ENCODE peak calls at places on chromosomes 11 and 22, in six cellular contexts. One of them, this sample, is unnamed.

GRCh38 chr11:82818399-82819043 is 81.7 kb downstream of the PRCP start:
- DNase-seq in bronchial epithelial cell: no peak
- DNase-seq in NCI-H1105 treated with DMSO at 0.1 percent for 48 hours: no peak
- DNase-seq in SHP77 treated with DMSO at 0.1 percent for 48 hours: no peak
- DNase-seq in H54: no peak
- DNase-seq in PC-9: no peak
- DNase-seq in this sample: no peak

GRCh38 chr11:116170526-116171120 is 602.2 kb downstream of the BUD13 start:
- DNase-seq in bronchial epithelial cell: no peak
- DNase-seq in NCI-H1105 treated with DMSO at 0.1 percent for 48 hours: no peak
- DNase-seq in SHP77 treated with DMSO at 0.1 percent for 48 hours: peak; percentile 33
- DNase-seq in H54: no peak
- DNase-seq in PC-9: no peak
- DNase-seq in this sample: no peak

GRCh38 chr22:35797411-35797810 is 79.7 kb downstream of the APOL5 start:
- DNase-seq in bronchial epithelial cell: no peak
- DNase-seq in NCI-H1105 treated with DMSO at 0.1 percent for 48 hours: no peak
- DNase-seq in SHP77 treated with DMSO at 0.1 percent for 48 hours: no peak
- DNase-seq in H54: no peak
- DNase-seq in PC-9: no peak
- DNase-seq in this sample: no peak

GRCh38 chr11:96207459-96208449 is 135.2 kb downstream of the MAML2 start:
- DNase-seq in bronchial epithelial cell: peak; percentile 68
- DNase-seq in NCI-H1105 treated with DMSO at 0.1 percent for 48 hours: no peak
- DNase-seq in SHP77 treated with DMSO at 0.1 percent for 48 hours: no peak
- DNase-seq in H54: no peak
- DNase-seq in PC-9: no peak
- DNase-seq in this sample: no peak

GRCh38 chr11:123654566-123655081 is at the start of gene SCN3B:
- DNase-seq in bronchial epithelial cell: peak; percentile 74
- DNase-seq in NCI-H1105 treated with DMSO at 0.1 percent for 48 hours: peak; percentile 96
- DNase-seq in SHP77 treated with DMSO at 0.1 percent for 48 hours: peak; percentile 66
- DNase-seq in H54: peak; percentile 30
- DNase-seq in PC-9: peak; percentile 57
- DNase-seq in this sample: no peak

GRCh38 chr11:119155733-119156492 is 7.1 kb downstream of the ABCG4 start:
- DNase-seq in bronchial epithelial cell: no peak
- DNase-seq in NCI-H1105 treated with DMSO at 0.1 percent for 48 hours: no peak
- DNase-seq in SHP77 treated with DMSO at 0.1 percent for 48 hours: peak; percentile 26
- DNase-seq in H54: no peak
- DNase-seq in PC-9: no peak
- DNase-seq in this sample: no peak

GRCh38 chr22:46142548-46143490 is 7.5 kb upstream of the PPARA start:
- DNase-seq in bronchial epithelial cell: no peak
- DNase-seq in NCI-H1105 treated with DMSO at 0.1 percent for 48 hours: no peak
- DNase-seq in SHP77 treated with DMSO at 0.1 percent for 48 hours: no peak
- DNase-seq in H54: no peak
- DNase-seq in PC-9: no peak
- DNase-seq in this sample: no peak

GRCh38 chr11:116641561-116642045 is 131.2 kb downstream of the BUD13 start:
- DNase-seq in bronchial epithelial cell: peak; percentile 25
- DNase-seq in NCI-H1105 treated with DMSO at 0.1 percent for 48 hours: peak; percentile 80
- DNase-seq in SHP77 treated with DMSO at 0.1 percent for 48 hours: no peak
- DNase-seq in H54: peak; percentile 29
- DNase-seq in PC-9: peak; percentile 29
- DNase-seq in this sample: no peak

GRCh38 chr11:46367244-46367915 is 14.1 kb upstream of the MDK start:
- DNase-seq in bronchial epithelial cell: no peak
- DNase-seq in NCI-H1105 treated with DMSO at 0.1 percent for 48 hours: peak; percentile 25
- DNase-seq in SHP77 treated with DMSO at 0.1 percent for 48 hours: no peak
- DNase-seq in H54: no peak
- DNase-seq in PC-9: peak; percentile 67
- DNase-seq in this sample: peak; percentile 43

GRCh38 chr11:66951927-66952337 is 6.3 kb downstream of the PC start:
- DNase-seq in bronchial epithelial cell: no peak
- DNase-seq in NCI-H1105 treated with DMSO at 0.1 percent for 48 hours: peak; percentile 61
- DNase-seq in SHP77 treated with DMSO at 0.1 percent for 48 hours: peak; percentile 82
- DNase-seq in H54: no peak
- DNase-seq in PC-9: no peak
- DNase-seq in this sample: no peak

GRCh38 chr11:69178819-69179482 is 23.2 kb downstream of the SMIM38 start:
- DNase-seq in bronchial epithelial cell: no peak
- DNase-seq in NCI-H1105 treated with DMSO at 0.1 percent for 48 hours: no peak
- DNase-seq in SHP77 treated with DMSO at 0.1 percent for 48 hours: peak; percentile 76
- DNase-seq in H54: no peak
- DNase-seq in PC-9: no peak
- DNase-seq in this sample: no peak

GRCh38 chr11:65560555-65561418 is 2.6 kb upstream of the LTBP3 start:
- DNase-seq in bronchial epithelial cell: peak; percentile 51
- DNase-seq in NCI-H1105 treated with DMSO at 0.1 percent for 48 hours: peak; percentile 15
- DNase-seq in SHP77 treated with DMSO at 0.1 percent for 48 hours: peak; percentile 59
- DNase-seq in H54: no peak
- DNase-seq in PC-9: peak; percentile 56
- DNase-seq in this sample: no peak

GRCh38 chr11:12482839-12483238 is 105.5 kb downstream of the PARVA start:
- DNase-seq in bronchial epithelial cell: no peak
- DNase-seq in NCI-H1105 treated with DMSO at 0.1 percent for 48 hours: no peak
- DNase-seq in SHP77 treated with DMSO at 0.1 percent for 48 hours: no peak
- DNase-seq in H54: no peak
- DNase-seq in PC-9: no peak
- DNase-seq in this sample: no peak

GRCh38 chr11:27469333-27469680 is 3.3 kb downstream of the LGR4 start:
- DNase-seq in bronchial epithelial cell: no peak
- DNase-seq in NCI-H1105 treated with DMSO at 0.1 percent for 48 hours: no peak
- DNase-seq in SHP77 treated with DMSO at 0.1 percent for 48 hours: no peak
- DNase-seq in H54: no peak
- DNase-seq in PC-9: no peak
- DNase-seq in this sample: no peak

GRCh38 chr22:22771696-22772377 is 115.8 kb upstream of the IGLL5 start:
- DNase-seq in bronchial epithelial cell: no peak
- DNase-seq in NCI-H1105 treated with DMSO at 0.1 percent for 48 hours: no peak
- DNase-seq in SHP77 treated with DMSO at 0.1 percent for 48 hours: no peak
- DNase-seq in H54: no peak
- DNase-seq in PC-9: no peak
- DNase-seq in this sample: no peak

GRCh38 chr11:8247312-8247711 is 16.4 kb downstream of the LMO1 start:
- DNase-seq in bronchial epithelial cell: peak; percentile 17
- DNase-seq in NCI-H1105 treated with DMSO at 0.1 percent for 48 hours: peak; percentile 6
- DNase-seq in SHP77 treated with DMSO at 0.1 percent for 48 hours: no peak
- DNase-seq in H54: no peak
- DNase-seq in PC-9: peak; percentile 34
- DNase-seq in this sample: no peak

GRCh38 chr11:121479355-121479754 is 26.6 kb upstream of the SORL1-AS1 start:
- DNase-seq in bronchial epithelial cell: no peak
- DNase-seq in NCI-H1105 treated with DMSO at 0.1 percent for 48 hours: no peak
- DNase-seq in SHP77 treated with DMSO at 0.1 percent for 48 hours: no peak
- DNase-seq in H54: no peak
- DNase-seq in PC-9: no peak
- DNase-seq in this sample: no peak

GRCh38 chr22:30890689-30891442 is 77.7 kb downstream of the MORC2 start:
- DNase-seq in bronchial epithelial cell: peak; percentile 20
- DNase-seq in NCI-H1105 treated with DMSO at 0.1 percent for 48 hours: no peak
- DNase-seq in SHP77 treated with DMSO at 0.1 percent for 48 hours: no peak
- DNase-seq in H54: peak; percentile 23
- DNase-seq in PC-9: peak; percentile 34
- DNase-seq in this sample: peak; percentile 13

GRCh38 chr22:42344391-42344861 is 74.0 kb upstream of the TCF20 start:
- DNase-seq in bronchial epithelial cell: no peak
- DNase-seq in NCI-H1105 treated with DMSO at 0.1 percent for 48 hours: no peak
- DNase-seq in SHP77 treated with DMSO at 0.1 percent for 48 hours: peak; percentile 36
- DNase-seq in H54: no peak
- DNase-seq in PC-9: no peak
- DNase-seq in this sample: no peak

GRCh38 chr11:119744577-119744976 is 15.6 kb upstream of the NECTIN1 start:
- DNase-seq in bronchial epithelial cell: no peak
- DNase-seq in NCI-H1105 treated with DMSO at 0.1 percent for 48 hours: no peak
- DNase-seq in SHP77 treated with DMSO at 0.1 percent for 48 hours: no peak
- DNase-seq in H54: no peak
- DNase-seq in PC-9: no peak
- DNase-seq in this sample: no peak

GRCh38 chr11:94925422-94926270 is 47.7 kb downstream of the CWC15 start:
- DNase-seq in bronchial epithelial cell: no peak
- DNase-seq in NCI-H1105 treated with DMSO at 0.1 percent for 48 hours: no peak
- DNase-seq in SHP77 treated with DMSO at 0.1 percent for 48 hours: no peak
- DNase-seq in H54: no peak
- DNase-seq in PC-9: no peak
- DNase-seq in this sample: no peak

GRCh38 chr11:79152511-79152910 is 288.3 kb downstream of the TENM4 start:
- DNase-seq in bronchial epithelial cell: no peak
- DNase-seq in NCI-H1105 treated with DMSO at 0.1 percent for 48 hours: no peak
- DNase-seq in SHP77 treated with DMSO at 0.1 percent for 48 hours: no peak
- DNase-seq in H54: no peak
- DNase-seq in PC-9: no peak
- DNase-seq in this sample: no peak

GRCh38 chr11:44661311-44661717 is 65.4 kb upstream of the TSPAN18 start:
- DNase-seq in bronchial epithelial cell: no peak
- DNase-seq in NCI-H1105 treated with DMSO at 0.1 percent for 48 hours: no peak
- DNase-seq in SHP77 treated with DMSO at 0.1 percent for 48 hours: no peak
- DNase-seq in H54: no peak
- DNase-seq in PC-9: no peak
- DNase-seq in this sample: no peak

GRCh38 chr11:27357250-27357649 is 5.8 kb downstream of the CCDC34 start:
- DNase-seq in bronchial epithelial cell: no peak
- DNase-seq in NCI-H1105 treated with DMSO at 0.1 percent for 48 hours: peak; percentile 69
- DNase-seq in SHP77 treated with DMSO at 0.1 percent for 48 hours: no peak
- DNase-seq in H54: no peak
- DNase-seq in PC-9: no peak
- DNase-seq in this sample: no peak

This sample was measured in stimulated activated naive B cell treated with anti-CD40 and anti-IgM and Interleukin-4, amounts not matched to agents 10 μg/mL and 1 μg/mL and 100 μg/mL, for 72 hours.